ENCODE peak calls at places on chromosome 18, in nine cellular contexts. One of them, this sample, is unnamed.

GRCh38 chr18:12911928-12912703 is 28.1 kb upstream of the PTPN2 start:
- DNase-seq in neural crest cell: no peak
- DNase-seq in activated CD8-positive, alpha-beta T cell treated with anti-CD3 and anti-CD28 coated beads for 36 hours: no peak
- DNase-seq in lung microvascular endothelial cell: no peak
- DNase-seq in testis: no peak
- DNase-seq in CD8-positive, alpha-beta memory T cell: no peak
- DNase-seq in NCI-H1105: no peak
- DNase-seq in aorta: no peak
- DNase-seq in HS-5: no peak
- DNase-seq in this sample: no peak

GRCh38 chr18:75408554-75409506 is 18.7 kb downstream of the SMIM21 start:
- DNase-seq in neural crest cell: no peak
- DNase-seq in activated CD8-positive, alpha-beta T cell treated with anti-CD3 and anti-CD28 coated beads for 36 hours: peak
- DNase-seq in NCI-H1105: no peak
- DNase-seq in CD8-positive, alpha-beta memory T cell: no peak
- DNase-seq in testis: no peak
- DNase-seq in aorta: no peak
- DNase-seq in lung microvascular endothelial cell: peak
- DNase-seq in HS-5: peak
- DNase-seq in this sample: no peak

GRCh38 chr18:57446322-57446721 is 11.1 kb downstream of the ONECUT2 start:
- DNase-seq in aorta: no peak
- DNase-seq in activated CD8-positive, alpha-beta T cell treated with anti-CD3 and anti-CD28 coated beads for 36 hours: peak
- DNase-seq in neural crest cell: peak
- DNase-seq in lung microvascular endothelial cell: peak
- DNase-seq in CD8-positive, alpha-beta memory T cell: no peak
- DNase-seq in NCI-H1105: peak
- DNase-seq in HS-5: no peak
- DNase-seq in testis: peak
- DNase-seq in this sample: no peak

GRCh38 chr18:32328379-32328778 is 138.5 kb downstream of the MEP1B start:
- DNase-seq in testis: no peak
- DNase-seq in aorta: no peak
- DNase-seq in activated CD8-positive, alpha-beta T cell treated with anti-CD3 and anti-CD28 coated beads for 36 hours: no peak
- DNase-seq in lung microvascular endothelial cell: no peak
- DNase-seq in HS-5: no peak
- DNase-seq in NCI-H1105: no peak
- DNase-seq in CD8-positive, alpha-beta memory T cell: no peak
- DNase-seq in neural crest cell: no peak
- DNase-seq in this sample: no peak

GRCh38 chr18:31819106-31819924 is 58.6 kb upstream of the SLC25A52 start:
- DNase-seq in NCI-H1105: no peak
- DNase-seq in HS-5: peak
- DNase-seq in testis: no peak
- DNase-seq in aorta: no peak
- DNase-seq in CD8-positive, alpha-beta memory T cell: peak
- DNase-seq in lung microvascular endothelial cell: peak
- DNase-seq in neural crest cell: no peak
- DNase-seq in activated CD8-positive, alpha-beta T cell treated with anti-CD3 and anti-CD28 coated beads for 36 hours: no peak
- DNase-seq in this sample: no peak

GRCh38 chr18:28582724-28583123 is 405.8 kb upstream of the CDH2 start:
- DNase-seq in activated CD8-positive, alpha-beta T cell treated with anti-CD3 and anti-CD28 coated beads for 36 hours: no peak
- DNase-seq in NCI-H1105: no peak
- DNase-seq in aorta: no peak
- DNase-seq in neural crest cell: no peak
- DNase-seq in CD8-positive, alpha-beta memory T cell: no peak
- DNase-seq in HS-5: no peak
- DNase-seq in lung microvascular endothelial cell: no peak
- DNase-seq in testis: no peak
- DNase-seq in this sample: no peak

GRCh38 chr18:72700961-72701710 is 157.0 kb upstream of the CBLN2 start:
- DNase-seq in lung microvascular endothelial cell: peak
- DNase-seq in activated CD8-positive, alpha-beta T cell treated with anti-CD3 and anti-CD28 coated beads for 36 hours: no peak
- DNase-seq in testis: no peak
- DNase-seq in neural crest cell: no peak
- DNase-seq in NCI-H1105: peak
- DNase-seq in HS-5: no peak
- DNase-seq in CD8-positive, alpha-beta memory T cell: no peak
- DNase-seq in aorta: no peak
- DNase-seq in this sample: no peak

GRCh38 chr18:49016648-49017539 is 66.1 kb upstream of the SMAD7 start:
- DNase-seq in HS-5: no peak
- DNase-seq in NCI-H1105: no peak
- DNase-seq in aorta: peak
- DNase-seq in activated CD8-positive, alpha-beta T cell treated with anti-CD3 and anti-CD28 coated beads for 36 hours: no peak
- DNase-seq in neural crest cell: no peak
- DNase-seq in CD8-positive, alpha-beta memory T cell: no peak
- DNase-seq in lung microvascular endothelial cell: peak
- DNase-seq in testis: no peak
- DNase-seq in this sample: no peak

GRCh38 chr18:58208207-58208944 is 164.3 kb downstream of the NEDD4L start:
- DNase-seq in testis: no peak
- DNase-seq in HS-5: no peak
- DNase-seq in NCI-H1105: no peak
- DNase-seq in lung microvascular endothelial cell: no peak
- DNase-seq in neural crest cell: no peak
- DNase-seq in aorta: no peak
- DNase-seq in activated CD8-positive, alpha-beta T cell treated with anti-CD3 and anti-CD28 coated beads for 36 hours: no peak
- DNase-seq in CD8-positive, alpha-beta memory T cell: no peak
- DNase-seq in this sample: no peak